ENCODE peak calls at places on chromosomes 4 and X, in five cellular contexts. K, N, Y, W and O are unnamed samples.

GRCh38 chrX:15416133-15416993 is 32.1 kb upstream of the VEGFD start:
- DNase-seq in K (no peak), N (no peak), Y (no peak), W (no peak), O (peak; percentile 52)

GRCh38 chrX:103656623-103657022 is 27.8 kb downstream of the TCEAL1 start:
- DNase-seq in K (no peak), N (no peak), Y (no peak), W (no peak), O (no peak)

GRCh38 chr4:71231073-71231752 is 107.6 kb upstream of the SLC4A4 start:
- DNase-seq in K (peak; percentile 33), N (peak; percentile 91), Y (no peak), W (peak; percentile 90), O (no peak)

GRCh38 chrX:119757979-119758681 is at the start of gene SOWAHD:
- DNase-seq in K (peak; percentile 72), N (peak; percentile 90), Y (peak; percentile 63), W (no peak), O (peak; percentile 85)

GRCh38 chr4:90113881-90114457 is 13.2 kb upstream of the CCSER1 start:
- DNase-seq in K (no peak), N (no peak), Y (no peak), W (no peak), O (no peak)

GRCh38 chr4:155207534-155208257 is 740 bp upstream of the NPY2R start:
- DNase-seq in K (peak; percentile 30), N (no peak), Y (peak; percentile 47), W (no peak), O (peak; percentile 88)

GRCh38 chr4:156949373-156949814 is 22.2 kb downstream of the PDGFC start:
- DNase-seq in K (no peak), N (no peak), Y (no peak), W (no peak), O (no peak)

GRCh38 chr4:111991797-111992196 is 153.5 kb upstream of the FAM241A start:
- DNase-seq in K (peak; percentile 51), N (peak; percentile 40), Y (no peak), W (peak; percentile 28), O (no peak)

GRCh38 chrX:104018126-104018525 is 4.6 kb upstream of the H2BW1 start:
- DNase-seq in K (no peak), N (no peak), Y (no peak), W (no peak), O (no peak)

GRCh38 chr4:95764961-95765360 is 74.9 kb upstream of the PDHA2 start:
- DNase-seq in K (no peak), N (no peak), Y (no peak), W (no peak), O (no peak)

GRCh38 chrX:151359341-151359740 is 37.7 kb upstream of the VMA21 start:
- DNase-seq in K (no peak), N (no peak), Y (no peak), W (no peak), O (peak; percentile 71)

GRCh38 chr4:15396157-15396800 is 31.6 kb upstream of the C1QTNF7 start:
- DNase-seq in K (peak; percentile 61), N (peak; percentile 53), Y (peak; percentile 33), W (no peak), O (peak; percentile 89)

GRCh38 chr4:57156242-57156990 is 46.2 kb upstream of the IGFBP7 start:
- DNase-seq in K (no peak), N (no peak), Y (no peak), W (no peak), O (no peak)

GRCh38 chr4:13484749-13485345 is 707 bp upstream of the RAB28 start:
- DNase-seq in K (peak; percentile 29), N (no peak), Y (no peak), W (no peak), O (no peak)

GRCh38 chr4:84865600-84865999 is 100.9 kb downstream of the WDFY3 start:
- DNase-seq in K (no peak), N (no peak), Y (no peak), W (no peak), O (peak; percentile 61)

GRCh38 chrX:155949098-155949497 is 48.4 kb upstream of the IL9R start:
- DNase-seq in K (no peak), N (no peak), Y (no peak), W (no peak), O (no peak)

GRCh38 chrX:121975666-121976065 is 928.3 kb downstream of the GLUD2 start:
- DNase-seq in K (no peak), N (no peak), Y (no peak), W (no peak), O (no peak)

GRCh38 chrX:132199941-132200340 is 19.3 kb downstream of the RAP2C start:
- DNase-seq in K (no peak), N (no peak), Y (no peak), W (no peak), O (no peak)

GRCh38 chr4:187069398-187069797 is 345.7 kb upstream of the FAT1 start:
- DNase-seq in K (no peak), N (no peak), Y (no peak), W (no peak), O (no peak)

GRCh38 chrX:40207626-40208025 is 109.9 kb upstream of the BCOR start:
- DNase-seq in K (no peak), N (peak; percentile 1), Y (no peak), W (no peak), O (no peak)

GRCh38 chrX:56729152-56729557 is at the start of gene NBDY:
- DNase-seq in K (peak; percentile 57), N (peak; percentile 46), Y (peak; percentile 35), W (no peak), O (peak; percentile 75)

GRCh38 chrX:101206471-101206870 is 13.1 kb upstream of the DRP2 start:
- DNase-seq in K (peak; percentile 24), N (peak; percentile 3), Y (peak; percentile 58), W (no peak), O (no peak)

GRCh38 chr4:40953253-40954118 is 203.7 kb downstream of the NSUN7 start:
- DNase-seq in K (no peak), N (no peak), Y (no peak), W (no peak), O (no peak)

DNA sequence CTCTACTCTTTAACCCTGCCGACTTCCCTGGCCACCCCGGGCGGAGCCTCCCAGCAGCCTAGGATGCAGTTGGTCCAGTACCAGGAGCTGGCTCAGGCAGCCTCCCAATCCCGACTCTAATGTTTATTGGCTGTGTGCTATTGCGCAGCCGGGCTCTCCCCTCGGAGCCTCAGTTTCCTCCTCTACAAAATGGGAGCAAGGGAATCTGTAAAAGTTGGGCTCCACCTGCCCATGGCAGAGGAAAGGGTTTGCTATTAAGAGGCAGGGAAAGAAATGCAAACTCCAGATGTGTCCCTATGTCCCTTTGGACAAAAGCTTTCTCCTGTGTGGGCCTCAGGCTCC is 140.8 kb upstream of the PJA1 start:
- DNase-seq in K (no peak), N (no peak), Y (no peak), W (no peak), O (no peak)
- H3K4me3 ChIP-seq in K (no peak overlapping the region), N (no peak overlapping the region), Y (no peak overlapping the region), W (no peak overlapping the region), O (no peak overlapping the region)

DNA sequence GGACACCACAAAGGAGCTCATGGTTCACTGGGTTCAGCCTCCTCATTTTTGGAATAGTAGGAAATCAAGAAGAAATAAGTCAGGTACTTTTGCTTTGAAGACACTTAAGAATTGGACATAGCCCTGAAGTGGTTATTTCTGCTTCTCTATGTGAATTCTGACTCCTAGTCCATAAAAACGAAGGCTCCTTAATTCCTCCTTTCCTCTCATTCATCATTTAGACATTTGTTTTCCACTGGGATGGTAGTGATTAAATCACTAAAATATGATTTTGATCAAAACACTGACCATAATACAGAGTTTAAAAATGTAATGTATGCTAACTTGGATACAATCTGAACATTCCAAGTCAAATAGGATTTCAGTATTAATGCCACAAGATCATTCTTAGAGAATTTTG is 34.7 kb upstream of the CYP2U1 start:
- DNase-seq in K (no peak), N (no peak), Y (no peak), W (no peak), O (no peak)
- H3K27ac ChIP-seq in K (peak overlapping the region; percentile 70), N (no peak overlapping the region), Y (peak overlapping the region; percentile 25), W (peak overlapping the region; percentile 40), O (no peak overlapping the region)

DNA sequence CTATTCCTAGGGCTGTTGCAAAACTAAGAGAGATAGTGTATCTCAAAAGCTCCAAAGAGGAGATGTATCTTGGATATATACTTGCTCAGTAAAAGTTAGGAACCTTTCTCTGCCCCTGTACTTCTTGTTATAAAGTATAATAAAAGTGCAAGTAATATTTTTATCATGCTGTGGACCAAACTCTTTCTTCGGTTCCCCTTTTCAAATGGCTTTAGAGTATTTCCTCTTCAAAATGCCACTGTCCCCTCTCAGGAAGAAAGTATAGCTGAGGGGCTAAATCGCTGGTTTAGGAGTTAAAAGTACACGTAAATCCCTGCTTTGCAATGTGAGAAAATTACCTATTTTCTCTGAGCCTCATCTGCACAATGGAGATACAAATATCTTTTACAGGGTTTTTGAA is 169.1 kb upstream of the FTHL17 start:
- DNase-seq in K (no peak), N (no peak), Y (no peak), W (no peak), O (no peak)
- H3K4me3 ChIP-seq in K (no peak overlapping the region), N (no peak overlapping the region), Y (no peak overlapping the region), W (no peak overlapping the region), O (no peak overlapping the region)

DNA sequence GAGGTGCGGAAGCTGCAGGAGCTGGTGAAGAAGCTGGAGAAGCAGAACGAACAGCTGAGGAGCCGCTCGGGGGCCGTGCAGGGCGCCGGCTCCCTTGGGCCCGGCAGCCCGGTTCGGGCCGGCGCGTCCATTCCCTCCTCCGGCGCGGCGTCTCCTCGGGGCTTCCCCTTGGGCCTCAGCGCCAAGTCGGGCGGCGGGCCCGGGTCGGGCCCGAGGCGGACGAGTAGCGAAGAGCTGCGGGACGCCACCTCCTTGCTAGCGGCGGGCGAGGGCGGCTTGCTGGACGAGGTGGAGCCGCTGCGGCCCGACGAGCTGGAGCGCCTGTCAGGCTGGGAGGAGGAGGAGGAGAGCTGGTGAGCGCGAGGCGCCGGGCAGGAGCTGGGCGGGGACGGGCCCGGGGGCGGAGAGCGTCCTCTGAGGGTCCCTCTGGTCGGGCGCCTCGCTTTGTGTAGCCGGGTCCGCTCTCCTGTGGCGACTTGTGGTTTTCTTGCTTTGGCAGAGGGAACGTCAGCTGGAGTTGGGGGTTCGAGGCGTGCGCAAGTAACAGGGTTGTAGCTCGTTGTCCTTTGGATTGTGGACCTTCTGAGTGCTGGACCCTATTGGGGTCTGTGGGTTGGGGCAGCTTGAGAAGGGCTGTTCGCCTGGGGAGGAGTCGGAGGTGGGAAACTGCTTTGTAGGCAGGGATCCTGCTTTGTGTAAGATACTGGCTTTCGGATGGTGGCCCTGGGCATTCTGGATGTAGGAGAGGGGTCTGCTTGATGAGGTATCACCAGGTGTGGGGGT is 638 bp downstream of the SLAIN2 start:
- DNase-seq in K (peak; percentile 82), N (peak; percentile 43), Y (peak; percentile 62), W (peak; percentile 62), O (peak; percentile 88)
- H3K27ac ChIP-seq in K (peak overlapping the region; percentile 100), N (peak overlapping the region; percentile 99), Y (peak overlapping the region; percentile 93), W (peak overlapping the region; percentile 96), O (peak overlapping the region; percentile 95)

DNA sequence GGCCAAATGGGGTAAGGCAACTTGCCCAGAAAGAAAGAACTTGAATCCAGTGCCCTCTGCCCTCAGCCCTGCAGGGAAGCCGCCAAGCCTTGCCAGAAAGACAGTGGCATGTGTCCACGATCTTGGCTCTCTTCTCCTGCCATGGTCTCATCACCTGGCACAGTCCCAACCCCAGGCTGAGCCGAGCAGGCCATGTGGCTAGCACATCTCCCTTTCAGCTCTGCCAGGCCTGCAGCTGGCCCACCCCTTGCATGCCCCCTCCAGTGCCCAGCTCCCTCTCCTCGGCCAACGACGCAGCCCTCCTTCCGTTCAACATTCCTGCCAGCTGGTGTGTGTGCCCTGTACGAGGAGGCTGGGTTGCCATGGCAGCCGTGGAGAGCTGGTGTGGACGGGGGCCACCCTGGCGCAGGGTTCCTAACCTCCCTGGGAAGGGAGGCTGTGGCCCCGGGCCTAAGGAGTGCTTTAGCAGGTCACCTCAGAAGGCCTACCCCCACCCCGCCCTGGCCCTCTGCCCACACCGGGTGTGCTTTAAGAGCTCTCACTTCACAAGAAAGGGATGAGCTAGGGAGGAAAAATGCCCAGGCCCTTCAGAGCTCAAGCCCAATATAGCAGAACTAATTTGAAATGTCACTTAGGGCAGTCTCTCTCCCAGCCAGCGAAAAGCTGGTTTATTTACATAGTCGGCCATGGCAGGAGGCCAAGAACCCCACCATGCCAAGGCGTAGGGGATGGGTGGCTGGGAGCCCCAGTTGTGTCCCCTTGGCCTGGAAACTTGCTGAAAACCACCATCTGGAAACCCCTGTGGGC is 73.1 kb upstream of the PJA1 start:
- DNase-seq in K (no peak), N (no peak), Y (peak; percentile 73), W (no peak), O (no peak)
- H3K4me3 ChIP-seq in K (no peak overlapping the region), N (no peak overlapping the region), Y (no peak overlapping the region), W (no peak overlapping the region), O (no peak overlapping the region)